ENCODE peak calls at places on chromosomes 13 and 19, in five cellular contexts. One of them, this sample, is unnamed.

GRCh38 chr13:44854264-44855060 is 134.8 kb downstream of the NUFIP1 start:
- DNase-seq in stimulated activated CD4-positive, alpha-beta T cell treated with anti-CD3 and anti-CD28 coated beads, Interleukin-12 subunit alpha, Interleukin-12 subunit beta, amount 100 ng/mL, for 48 hours: no peak
- DNase-seq in activated naive CD4-positive, alpha-beta T cell treated with anti-CD3 and anti-CD28 coated beads, Interleukin-2, amount 50 U/mL, for 72 hours: no peak
- DNase-seq in hepatocyte: peak; percentile 61
- DNase-seq in A549: no peak
- DNase-seq in this sample: no peak

GRCh38 chr19:3065675-3066357 is 3.5 kb upstream of the TLE5 start:
- DNase-seq in stimulated activated CD4-positive, alpha-beta T cell treated with anti-CD3 and anti-CD28 coated beads, Interleukin-12 subunit alpha, Interleukin-12 subunit beta, amount 100 ng/mL, for 48 hours: no peak
- DNase-seq in activated naive CD4-positive, alpha-beta T cell treated with anti-CD3 and anti-CD28 coated beads, Interleukin-2, amount 50 U/mL, for 72 hours: no peak
- DNase-seq in hepatocyte: peak; percentile 70
- DNase-seq in A549: no peak
- DNase-seq in this sample: no peak

GRCh38 chr13:73059460-73060250 is 850 bp downstream of the KLF5 start:
- DNase-seq in stimulated activated CD4-positive, alpha-beta T cell treated with anti-CD3 and anti-CD28 coated beads, Interleukin-12 subunit alpha, Interleukin-12 subunit beta, amount 100 ng/mL, for 48 hours: no peak
- DNase-seq in activated naive CD4-positive, alpha-beta T cell treated with anti-CD3 and anti-CD28 coated beads, Interleukin-2, amount 50 U/mL, for 72 hours: no peak
- DNase-seq in hepatocyte: peak; percentile 81
- DNase-seq in A549: no peak
- DNase-seq in this sample: no peak

GRCh38 chr13:50437252-50437651 is 406.2 kb downstream of the DLEU7 start:
- DNase-seq in stimulated activated CD4-positive, alpha-beta T cell treated with anti-CD3 and anti-CD28 coated beads, Interleukin-12 subunit alpha, Interleukin-12 subunit beta, amount 100 ng/mL, for 48 hours: no peak
- DNase-seq in activated naive CD4-positive, alpha-beta T cell treated with anti-CD3 and anti-CD28 coated beads, Interleukin-2, amount 50 U/mL, for 72 hours: no peak
- DNase-seq in hepatocyte: no peak
- DNase-seq in A549: no peak
- DNase-seq in this sample: no peak

GRCh38 chr13:101449971-101450748 is 2.3 kb upstream of the ITGBL1 start:
- DNase-seq in stimulated activated CD4-positive, alpha-beta T cell treated with anti-CD3 and anti-CD28 coated beads, Interleukin-12 subunit alpha, Interleukin-12 subunit beta, amount 100 ng/mL, for 48 hours: no peak
- DNase-seq in activated naive CD4-positive, alpha-beta T cell treated with anti-CD3 and anti-CD28 coated beads, Interleukin-2, amount 50 U/mL, for 72 hours: no peak
- DNase-seq in hepatocyte: no peak
- DNase-seq in A549: peak; percentile 42
- DNase-seq in this sample: peak; percentile 77

GRCh38 chr19:36528921-36529518 is 949 bp upstream of the ZNF260 start:
- DNase-seq in stimulated activated CD4-positive, alpha-beta T cell treated with anti-CD3 and anti-CD28 coated beads, Interleukin-12 subunit alpha, Interleukin-12 subunit beta, amount 100 ng/mL, for 48 hours: peak; percentile 4
- DNase-seq in activated naive CD4-positive, alpha-beta T cell treated with anti-CD3 and anti-CD28 coated beads, Interleukin-2, amount 50 U/mL, for 72 hours: peak; percentile 57
- DNase-seq in hepatocyte: peak; percentile 39
- DNase-seq in A549: peak; percentile 49
- DNase-seq in this sample: no peak

GRCh38 chr19:33241530-33242101 is 16.0 kb upstream of the SLC7A10 start:
- DNase-seq in stimulated activated CD4-positive, alpha-beta T cell treated with anti-CD3 and anti-CD28 coated beads, Interleukin-12 subunit alpha, Interleukin-12 subunit beta, amount 100 ng/mL, for 48 hours: no peak
- DNase-seq in activated naive CD4-positive, alpha-beta T cell treated with anti-CD3 and anti-CD28 coated beads, Interleukin-2, amount 50 U/mL, for 72 hours: no peak
- DNase-seq in hepatocyte: peak; percentile 46
- DNase-seq in A549: no peak
- DNase-seq in this sample: no peak

GRCh38 chr13:20128459-20128927 is 32.4 kb downstream of the GJA3 start:
- DNase-seq in stimulated activated CD4-positive, alpha-beta T cell treated with anti-CD3 and anti-CD28 coated beads, Interleukin-12 subunit alpha, Interleukin-12 subunit beta, amount 100 ng/mL, for 48 hours: no peak
- DNase-seq in activated naive CD4-positive, alpha-beta T cell treated with anti-CD3 and anti-CD28 coated beads, Interleukin-2, amount 50 U/mL, for 72 hours: peak; percentile 57
- DNase-seq in hepatocyte: peak; percentile 54
- DNase-seq in A549: no peak
- DNase-seq in this sample: no peak